ENCODE peak calls at places on chromosomes 6 and 20, in nine cellular contexts. E, Z, D, Y, Q, O, W, V and T are unnamed samples.

GRCh38 chr6:100622907-100623692 is 158.4 kb upstream of the SIM1 start:
- DNase-seq in D (no peak), Y (no peak), V (no peak), W (no peak), E (peak), Z (peak), Q (no peak), O (no peak), T (no peak)

GRCh38 chr6:9316831-9317230 is 881.5 kb upstream of the SLC35B3 start:
- DNase-seq in D (no peak), Y (no peak), O (no peak), E (no peak), Z (no peak), V (no peak), W (no peak), Q (no peak), T (no peak)

GRCh38 chr6:22598386-22598785 is 29.0 kb downstream of the HDGFL1 start:
- DNase-seq in Q (no peak), E (peak), D (no peak), O (no peak), Z (no peak), W (no peak), V (no peak), Y (no peak), T (no peak)

GRCh38 chr6:139522471-139523220 is 148.2 kb upstream of the CITED2 start:
- DNase-seq in Q (peak), O (no peak), E (no peak), D (no peak), Z (no peak), Y (no peak), W (peak), V (no peak), T (no peak)

GRCh38 chr6:72741083-72741482 is 119.2 kb downstream of the KCNQ5 start:
- DNase-seq in E (no peak), Q (no peak), Y (no peak), W (no peak), D (no peak), O (no peak), V (no peak), Z (no peak), T (no peak)

GRCh38 chr6:255418-256090 is 36.7 kb upstream of the DUSP22 start:
- DNase-seq in Z (no peak), E (no peak), V (no peak), O (no peak), Y (no peak), D (no peak), W (no peak), Q (no peak), T (no peak)

GRCh38 chr6:34534656-34535055 is 21.5 kb downstream of the SPDEF start:
- DNase-seq in D (no peak), O (no peak), E (no peak), Y (no peak), V (no peak), Q (no peak), W (no peak), Z (no peak), T (no peak)

GRCh38 chr20:9066196-9066595 is 2.7 kb upstream of the PLCB4 start:
- DNase-seq in D (no peak), O (no peak), Y (no peak), Q (no peak), V (no peak), E (no peak), Z (no peak), W (no peak), T (no peak)

GRCh38 chr20:58131581-58132142 is 96.8 kb downstream of the ANKRD60 start:
- DNase-seq in O (no peak), E (peak), V (no peak), Y (peak), Z (peak), D (no peak), Q (peak), W (peak), T (no peak)

GRCh38 chr6:163457637-163458561 is 43.4 kb downstream of the QKI start:
- DNase-seq in W (peak), Q (no peak), E (peak), Z (peak), O (no peak), Y (no peak), V (peak), D (peak), T (no peak)

GRCh38 chr6:166810864-166811263 is 145.5 kb downstream of the RNASET2 start:
- DNase-seq in D (no peak), Q (no peak), V (no peak), O (no peak), W (no peak), E (no peak), Z (no peak), Y (no peak), T (no peak)

GRCh38 chr6:108904731-108905130 is 56.5 kb downstream of the ARMC2 start:
- DNase-seq in E (no peak), Z (no peak), W (no peak), Y (no peak), O (no peak), D (no peak), V (no peak), Q (no peak), T (peak)

GRCh38 chr20:50762045-50762422 is 30.7 kb downstream of the PARD6B start:
- DNase-seq in Q (no peak), V (no peak), E (no peak), Y (no peak), Z (no peak), O (no peak), D (peak), W (no peak), T (no peak)

GRCh38 chr6:26327450-26328264 is 37.3 kb upstream of the BTN3A2 start:
- DNase-seq in E (peak), Q (peak), O (peak), V (peak), W (peak), Z (peak), Y (peak), D (peak), T (no peak)

GRCh38 chr6:129835691-129836090 is 25.4 kb downstream of the TMEM244 start:
- DNase-seq in E (peak), Z (no peak), Y (no peak), W (no peak), Q (peak), O (no peak), D (peak), V (no peak), T (no peak)

GRCh38 chr20:46010491-46011405 is 2.0 kb downstream of the MMP9 start:
- DNase-seq in Q (no peak), D (no peak), O (peak), W (no peak), Z (no peak), Y (no peak), E (no peak), V (no peak), T (no peak)
- TF ChIP-seq CTCF in Q (no peak), D (no peak), O (no peak), W (no peak), Z (no peak), Y (no peak), E (no peak), V (no peak), T (no peak)

DNA sequence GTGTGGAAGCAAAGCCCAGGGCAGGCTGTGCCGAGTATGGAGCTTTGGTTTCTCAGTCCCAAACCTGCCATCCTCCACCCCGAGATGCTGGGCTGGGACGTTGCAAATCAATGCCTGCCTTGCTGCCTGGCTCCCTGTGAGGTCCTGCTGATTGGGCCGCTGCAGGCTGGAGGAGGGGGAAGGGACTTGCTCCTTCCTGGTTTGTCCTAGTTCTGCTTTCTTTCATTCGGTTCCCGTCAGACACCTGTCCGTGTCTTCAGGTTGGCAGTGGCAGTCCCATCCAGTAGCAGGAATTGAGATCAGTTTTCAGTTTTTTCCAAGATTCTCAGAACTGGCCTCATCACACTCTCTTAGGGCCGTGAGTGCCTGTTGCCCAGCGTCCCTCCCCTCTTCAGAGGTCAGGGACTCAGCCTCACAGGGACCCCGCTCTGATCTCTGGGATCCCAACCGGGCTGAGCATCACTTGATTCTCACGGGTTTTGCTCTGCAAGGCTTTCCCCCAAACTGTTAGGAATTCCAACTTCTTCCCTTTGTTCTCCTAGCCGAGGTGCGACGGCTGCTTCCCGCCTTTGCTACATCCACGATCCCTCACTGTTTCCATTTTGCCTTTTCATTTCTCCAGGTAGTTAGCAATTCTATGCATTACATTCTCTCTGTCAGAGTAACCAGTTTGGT is 24.2 kb upstream of the TAGAP start:
- DNase-seq in D (no peak), Z (no peak), W (no peak), V (peak), Y (no peak), Q (no peak), O (no peak), E (no peak), T (no peak)
- H2AFZ ChIP-seq in D (no peak), Z (no peak), W (no peak), V (peak), Y (no peak), Q (no peak), O (no peak), E (no peak), T (no peak)

GRCh38 chr6:157655139-157655538 is 167.9 kb upstream of the SNX9 start:
- DNase-seq in Y (no peak), W (no peak), V (no peak), E (no peak), Q (no peak), D (no peak), Z (no peak), O (no peak), T (no peak)
- H3K4me3 ChIP-seq in Y (no peak), W (no peak), V (no peak), E (no peak), Q (no peak), D (no peak), Z (no peak), O (no peak), T (no peak)

GRCh38 chr6:138267971-138268895 is 49.9 kb upstream of the PBOV1 start:
- DNase-seq in W (no peak), E (no peak), O (no peak), Z (no peak), V (no peak), D (no peak), Q (no peak), Y (no peak), T (no peak)
- TF ChIP-seq CTCF in W (no peak), E (no peak), O (no peak), Z (no peak), V (no peak), D (no peak), Q (no peak), Y (no peak), T (no peak)